ENCODE peak calls at places on chromosomes 11 and 22, in ten cellular contexts. One of them, this sample, is unnamed.

GRCh38 chr11:101453682-101454081 is 130.1 kb downstream of the TRPC6 start:
- DNase-seq in NB4: no peak
- DNase-seq in sigmoid colon: no peak
- DNase-seq in IMR-90: peak
- DNase-seq in K562: no peak
- DNase-seq in gastrocnemius medialis: no peak
- DNase-seq in A549: no peak
- DNase-seq in H1: no peak
- DNase-seq in breast epithelium: no peak
- DNase-seq in right lobe of liver: no peak
- DNase-seq in this sample: no peak

GRCh38 chr22:23904855-23905254 is 10.7 kb downstream of the MIF start:
- DNase-seq in NB4: no peak
- DNase-seq in sigmoid colon: no peak
- DNase-seq in IMR-90: no peak
- DNase-seq in K562: no peak
- DNase-seq in gastrocnemius medialis: no peak
- DNase-seq in A549: no peak
- DNase-seq in H1: no peak
- DNase-seq in breast epithelium: no peak
- DNase-seq in right lobe of liver: no peak
- DNase-seq in this sample: no peak

GRCh38 chr11:108018708-108019107 is 10.0 kb downstream of the CUL5 start:
- DNase-seq in NB4: no peak
- DNase-seq in sigmoid colon: no peak
- DNase-seq in IMR-90: no peak
- DNase-seq in K562: no peak
- DNase-seq in gastrocnemius medialis: no peak
- DNase-seq in A549: no peak
- DNase-seq in H1: no peak
- DNase-seq in breast epithelium: no peak
- DNase-seq in right lobe of liver: no peak
- DNase-seq in this sample: no peak

GRCh38 chr11:112967082-112967481 is 5.9 kb downstream of the NCAM1 start:
- DNase-seq in NB4: no peak
- DNase-seq in sigmoid colon: no peak
- DNase-seq in IMR-90: no peak
- DNase-seq in K562: no peak
- DNase-seq in gastrocnemius medialis: no peak
- DNase-seq in A549: no peak
- DNase-seq in H1: no peak
- DNase-seq in breast epithelium: no peak
- DNase-seq in right lobe of liver: no peak
- DNase-seq in this sample: no peak

GRCh38 chr11:1326435-1327063 is 17.1 kb upstream of the TOLLIP start:
- DNase-seq in NB4: no peak
- DNase-seq in sigmoid colon: peak
- DNase-seq in IMR-90: peak
- DNase-seq in K562: peak
- DNase-seq in gastrocnemius medialis: no peak
- DNase-seq in A549: no peak
- DNase-seq in H1: no peak
- DNase-seq in breast epithelium: no peak
- DNase-seq in right lobe of liver: no peak
- DNase-seq in this sample: no peak

GRCh38 chr11:72781063-72781312 is 12.9 kb downstream of the STARD10 start:
- DNase-seq in NB4: no peak
- DNase-seq in sigmoid colon: no peak
- DNase-seq in IMR-90: no peak
- DNase-seq in K562: no peak
- DNase-seq in gastrocnemius medialis: no peak
- DNase-seq in A549: no peak
- DNase-seq in H1: no peak
- DNase-seq in breast epithelium: peak
- DNase-seq in right lobe of liver: no peak
- DNase-seq in this sample: no peak

GRCh38 chr22:48084041-48084748 is 1321.7 kb downstream of the TBC1D22A start:
- DNase-seq in NB4: peak
- DNase-seq in sigmoid colon: peak
- DNase-seq in IMR-90: no peak
- DNase-seq in K562: no peak
- DNase-seq in gastrocnemius medialis: no peak
- DNase-seq in A549: no peak
- DNase-seq in H1: no peak
- DNase-seq in breast epithelium: no peak
- DNase-seq in right lobe of liver: no peak
- DNase-seq in this sample: no peak

GRCh38 chr11:119480375-119481020 is 57.5 kb upstream of the THY1 start:
- DNase-seq in NB4: no peak
- DNase-seq in sigmoid colon: no peak
- DNase-seq in IMR-90: no peak
- DNase-seq in K562: peak
- DNase-seq in gastrocnemius medialis: no peak
- DNase-seq in A549: no peak
- DNase-seq in H1: no peak
- DNase-seq in breast epithelium: peak
- DNase-seq in right lobe of liver: no peak
- DNase-seq in this sample: no peak

GRCh38 chr11:88171982-88172381 is 3.3 kb downstream of the RAB38 start:
- DNase-seq in NB4: no peak
- DNase-seq in sigmoid colon: no peak
- DNase-seq in IMR-90: no peak
- DNase-seq in K562: no peak
- DNase-seq in gastrocnemius medialis: no peak
- DNase-seq in A549: no peak
- DNase-seq in H1: no peak
- DNase-seq in breast epithelium: no peak
- DNase-seq in right lobe of liver: no peak
- DNase-seq in this sample: no peak

GRCh38 chr11:88307749-88308425 is 29.6 kb downstream of the CTSC start:
- DNase-seq in NB4: no peak
- DNase-seq in sigmoid colon: no peak
- DNase-seq in IMR-90: no peak
- DNase-seq in K562: no peak
- DNase-seq in gastrocnemius medialis: no peak
- DNase-seq in A549: no peak
- DNase-seq in H1: peak
- DNase-seq in breast epithelium: no peak
- DNase-seq in right lobe of liver: no peak
- DNase-seq in this sample: no peak

GRCh38 chr11:119029340-119030028 is 1.2 kb downstream of the SLC37A4 start:
- DNase-seq in NB4: peak
- DNase-seq in sigmoid colon: peak
- DNase-seq in IMR-90: no peak
- DNase-seq in K562: peak
- DNase-seq in gastrocnemius medialis: peak
- DNase-seq in A549: no peak
- DNase-seq in H1: no peak
- DNase-seq in breast epithelium: no peak
- DNase-seq in right lobe of liver: peak
- DNase-seq in this sample: no peak

GRCh38 chr11:75536786-75537629 is 11.3 kb upstream of the GDPD5 start:
- DNase-seq in NB4: peak
- DNase-seq in sigmoid colon: no peak
- DNase-seq in IMR-90: peak
- DNase-seq in K562: peak
- DNase-seq in gastrocnemius medialis: no peak
- DNase-seq in A549: peak
- DNase-seq in H1: no peak
- DNase-seq in breast epithelium: no peak
- DNase-seq in right lobe of liver: no peak
- DNase-seq in this sample: no peak
- TF ChIP-seq POLR2A in NB4: no peak
- TF ChIP-seq POLR2A in sigmoid colon: no peak
- TF ChIP-seq POLR2A in IMR-90: no peak
- TF ChIP-seq POLR2A in K562: peak
- TF ChIP-seq POLR2A in gastrocnemius medialis: no peak
- TF ChIP-seq POLR2A in A549: no peak
- TF ChIP-seq POLR2A in H1: no peak
- TF ChIP-seq POLR2A in breast epithelium: no peak
- TF ChIP-seq POLR2A in right lobe of liver: no peak
- TF ChIP-seq POLR2A in this sample: no peak

DNA sequence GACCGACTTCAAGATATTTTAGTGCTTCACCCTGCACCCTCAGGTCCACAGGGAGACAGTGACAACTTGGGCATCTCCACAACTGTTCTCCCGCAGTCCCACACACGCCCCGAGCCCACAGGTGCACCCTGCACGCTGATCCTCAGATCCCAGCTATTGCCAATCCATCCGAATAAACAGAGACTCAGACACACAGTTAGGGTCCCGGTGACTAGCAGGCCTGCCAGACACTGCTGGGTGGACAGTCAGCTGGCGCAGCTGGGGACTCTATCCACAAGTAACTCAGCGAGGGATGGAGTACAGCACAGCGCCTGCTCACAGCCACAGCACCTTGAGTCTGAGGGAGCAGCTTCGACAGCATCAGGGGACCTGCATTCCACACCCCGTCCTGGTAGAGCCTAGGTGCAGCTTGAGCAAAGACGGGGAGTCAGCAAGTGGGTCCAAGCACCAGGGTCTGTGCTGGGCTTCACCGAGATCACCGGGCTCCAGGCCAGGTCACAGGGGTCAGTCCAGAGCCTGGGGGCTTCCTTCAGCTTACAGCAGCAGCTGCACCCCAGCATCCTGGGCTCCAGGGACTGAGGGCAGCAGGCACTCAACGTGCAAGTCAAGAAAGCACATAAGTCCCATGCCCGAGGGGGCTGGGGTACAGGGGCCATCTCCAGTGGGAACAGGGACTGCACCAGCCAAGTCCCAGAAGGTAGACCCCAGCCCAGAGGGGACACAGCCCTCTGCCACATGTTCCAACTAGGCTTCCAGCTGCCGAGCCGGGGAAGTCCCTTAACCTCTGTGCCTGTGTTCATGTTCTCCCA is 7.6 kb downstream of the RPL3 start:
- DNase-seq in NB4: peak
- DNase-seq in sigmoid colon: no peak
- DNase-seq in IMR-90: no peak
- DNase-seq in K562: peak
- DNase-seq in gastrocnemius medialis: no peak
- DNase-seq in A549: no peak
- DNase-seq in H1: no peak
- DNase-seq in breast epithelium: no peak
- DNase-seq in right lobe of liver: no peak
- DNase-seq in this sample: no peak
- TF ChIP-seq POLR2A in NB4: no peak
- TF ChIP-seq POLR2A in sigmoid colon: no peak
- TF ChIP-seq POLR2A in IMR-90: peak
- TF ChIP-seq POLR2A in K562: peak
- TF ChIP-seq POLR2A in gastrocnemius medialis: no peak
- TF ChIP-seq POLR2A in A549: no peak
- TF ChIP-seq POLR2A in H1: peak
- TF ChIP-seq POLR2A in breast epithelium: no peak
- TF ChIP-seq POLR2A in right lobe of liver: no peak
- TF ChIP-seq POLR2A in this sample: no peak

GRCh38 chr11:65043881-65044501 is 3.0 kb downstream of the SAC3D1 start:
- DNase-seq in NB4: peak
- DNase-seq in sigmoid colon: peak
- DNase-seq in IMR-90: peak
- DNase-seq in K562: peak
- DNase-seq in gastrocnemius medialis: peak
- DNase-seq in A549: no peak
- DNase-seq in H1: no peak
- DNase-seq in breast epithelium: no peak
- DNase-seq in right lobe of liver: no peak
- DNase-seq in this sample: no peak

GRCh38 chr11:65045061-65045460 is 4.1 kb downstream of the SAC3D1 start:
- DNase-seq in NB4: no peak
- DNase-seq in sigmoid colon: no peak
- DNase-seq in IMR-90: no peak
- DNase-seq in K562: peak
- DNase-seq in gastrocnemius medialis: no peak
- DNase-seq in A549: no peak
- DNase-seq in H1: no peak
- DNase-seq in breast epithelium: no peak
- DNase-seq in right lobe of liver: no peak
- DNase-seq in this sample: no peak

GRCh38 chr11:65040520-65041205 is 347 bp upstream of the SAC3D1 start:
- DNase-seq in NB4: peak
- DNase-seq in sigmoid colon: peak
- DNase-seq in IMR-90: peak
- DNase-seq in K562: peak
- DNase-seq in gastrocnemius medialis: peak
- DNase-seq in A549: peak
- DNase-seq in H1: peak
- DNase-seq in breast epithelium: peak
- DNase-seq in right lobe of liver: peak
- DNase-seq in this sample: peak

GRCh38 chr11:65042899-65043298 is 1.9 kb downstream of the SAC3D1 start:
- DNase-seq in NB4: no peak
- DNase-seq in sigmoid colon: no peak
- DNase-seq in IMR-90: no peak
- DNase-seq in K562: no peak
- DNase-seq in gastrocnemius medialis: no peak
- DNase-seq in A549: no peak
- DNase-seq in H1: no peak
- DNase-seq in breast epithelium: no peak
- DNase-seq in right lobe of liver: no peak
- DNase-seq in this sample: no peak

GRCh38 chr11:65041206-65042035 is at the start of gene SAC3D1:
- DNase-seq in NB4: no peak
- DNase-seq in sigmoid colon: no peak
- DNase-seq in IMR-90: peak
- DNase-seq in K562: peak
- DNase-seq in gastrocnemius medialis: no peak
- DNase-seq in A549: no peak
- DNase-seq in H1: no peak
- DNase-seq in breast epithelium: no peak
- DNase-seq in right lobe of liver: peak
- DNase-seq in this sample: no peak
- TF ChIP-seq POLR2A in NB4: no peak
- TF ChIP-seq POLR2A in sigmoid colon: no peak
- TF ChIP-seq POLR2A in IMR-90: no peak
- TF ChIP-seq POLR2A in K562: no peak
- TF ChIP-seq POLR2A in gastrocnemius medialis: no peak
- TF ChIP-seq POLR2A in A549: peak
- TF ChIP-seq POLR2A in H1: peak
- TF ChIP-seq POLR2A in breast epithelium: no peak
- TF ChIP-seq POLR2A in right lobe of liver: no peak
- TF ChIP-seq POLR2A in this sample: no peak

DNA sequence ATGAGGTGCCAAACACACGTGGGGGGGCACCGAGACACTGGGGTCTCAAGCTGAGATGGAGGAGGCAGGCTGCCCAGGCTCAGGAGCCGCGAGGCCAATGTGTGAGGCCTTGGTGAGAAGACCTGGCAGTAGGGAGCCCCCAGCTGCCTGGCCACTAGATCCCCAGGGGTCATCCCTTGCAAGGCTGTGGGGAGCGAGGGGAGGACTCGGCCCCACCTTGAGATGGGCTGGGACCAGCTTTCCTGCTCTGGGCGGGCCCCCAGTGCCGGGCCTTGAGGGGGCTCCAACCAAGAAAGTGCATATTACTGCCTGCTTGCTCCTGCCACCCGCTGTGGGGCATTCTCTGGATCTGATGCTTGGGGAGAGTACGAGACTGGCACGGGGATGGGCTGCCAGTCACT is 107.0 kb downstream of the CTTN start:
- DNase-seq in NB4: no peak
- DNase-seq in sigmoid colon: peak
- DNase-seq in IMR-90: no peak
- DNase-seq in K562: no peak
- DNase-seq in gastrocnemius medialis: no peak
- DNase-seq in A549: no peak
- DNase-seq in H1: no peak
- DNase-seq in breast epithelium: no peak
- DNase-seq in right lobe of liver: peak
- DNase-seq in this sample: no peak
- TF ChIP-seq POLR2A in NB4: no peak
- TF ChIP-seq POLR2A in sigmoid colon: no peak
- TF ChIP-seq POLR2A in IMR-90: no peak
- TF ChIP-seq POLR2A in K562: no peak
- TF ChIP-seq POLR2A in gastrocnemius medialis: no peak
- TF ChIP-seq POLR2A in A549: no peak
- TF ChIP-seq POLR2A in H1: no peak
- TF ChIP-seq POLR2A in breast epithelium: no peak
- TF ChIP-seq POLR2A in right lobe of liver: no peak
- TF ChIP-seq POLR2A in this sample: no peak